ENCODE peak calls at places on chromosome 9, in eight cellular contexts. D is nephron progenitor cell; Y is CD4-positive, alpha-beta T cell; E is left ventricle myocardium inferior; A is right atrium auricular region; W is omental fat pad; V is endothelial cell; I is upper lobe of right lung. C is an unnamed sample.

GRCh38 chr9:112180387-112180881 is 5.3 kb upstream of the SUSD1 start:
- DNase-seq in D (no peak), Y (peak), W (no peak), A (no peak), V (no peak), I (no peak), E (no peak), C (no peak)

GRCh38 chr9:99184073-99184426 is 37.7 kb downstream of the ALG2 start:
- DNase-seq in A (peak), Y (no peak), E (peak), V (no peak), I (no peak), W (no peak), D (no peak), C (no peak)

GRCh38 chr9:86794356-86795046 is 152.8 kb downstream of the GAS1 start:
- DNase-seq in Y (no peak), A (no peak), V (no peak), E (no peak), I (no peak), W (no peak), D (no peak), C (no peak)

GRCh38 chr9:88085481-88085880 is 52.8 kb downstream of the SPATA31C2 start:
- DNase-seq in W (no peak), A (no peak), I (no peak), E (no peak), D (no peak), Y (no peak), V (no peak), C (no peak)

GRCh38 chr9:127219533-127219932 is 45.0 kb upstream of the GARNL3 start:
- DNase-seq in Y (no peak), E (no peak), W (no peak), A (no peak), D (no peak), V (no peak), I (no peak), C (no peak)

GRCh38 chr9:119827126-119827525 is 457.9 kb upstream of the BRINP1 start:
- DNase-seq in V (no peak), Y (no peak), W (no peak), A (no peak), I (no peak), D (no peak), E (no peak), C (no peak)

GRCh38 chr9:107210775-107211174 is 72.3 kb upstream of the RAD23B start:
- DNase-seq in Y (no peak), V (no peak), I (no peak), A (no peak), D (no peak), E (no peak), W (no peak), C (no peak)

GRCh38 chr9:100088202-100088601 is 10.6 kb downstream of the ERP44 start:
- DNase-seq in D (no peak), E (no peak), I (no peak), Y (no peak), A (no peak), V (no peak), W (no peak), C (no peak)

GRCh38 chr9:90943341-90943740 is 141.7 kb downstream of the SYK start:
- DNase-seq in E (no peak), W (no peak), Y (no peak), D (no peak), V (no peak), A (no peak), I (no peak), C (no peak)

GRCh38 chr9:127651697-127652610 is 39.9 kb downstream of the STXBP1 start:
- DNase-seq in V (no peak), D (no peak), W (no peak), E (no peak), A (no peak), Y (no peak), I (peak), C (no peak)

GRCh38 chr9:108674766-108675530 is 180.8 kb downstream of the ACTL7B start:
- DNase-seq in E (no peak), Y (no peak), V (no peak), W (no peak), A (no peak), I (no peak), D (no peak), C (no peak)

GRCh38 chr9:118271936-118272335 is 567.7 kb downstream of the TLR4 start:
- DNase-seq in Y (no peak), W (no peak), A (no peak), I (no peak), E (no peak), D (no peak), V (no peak), C (no peak)

DNA sequence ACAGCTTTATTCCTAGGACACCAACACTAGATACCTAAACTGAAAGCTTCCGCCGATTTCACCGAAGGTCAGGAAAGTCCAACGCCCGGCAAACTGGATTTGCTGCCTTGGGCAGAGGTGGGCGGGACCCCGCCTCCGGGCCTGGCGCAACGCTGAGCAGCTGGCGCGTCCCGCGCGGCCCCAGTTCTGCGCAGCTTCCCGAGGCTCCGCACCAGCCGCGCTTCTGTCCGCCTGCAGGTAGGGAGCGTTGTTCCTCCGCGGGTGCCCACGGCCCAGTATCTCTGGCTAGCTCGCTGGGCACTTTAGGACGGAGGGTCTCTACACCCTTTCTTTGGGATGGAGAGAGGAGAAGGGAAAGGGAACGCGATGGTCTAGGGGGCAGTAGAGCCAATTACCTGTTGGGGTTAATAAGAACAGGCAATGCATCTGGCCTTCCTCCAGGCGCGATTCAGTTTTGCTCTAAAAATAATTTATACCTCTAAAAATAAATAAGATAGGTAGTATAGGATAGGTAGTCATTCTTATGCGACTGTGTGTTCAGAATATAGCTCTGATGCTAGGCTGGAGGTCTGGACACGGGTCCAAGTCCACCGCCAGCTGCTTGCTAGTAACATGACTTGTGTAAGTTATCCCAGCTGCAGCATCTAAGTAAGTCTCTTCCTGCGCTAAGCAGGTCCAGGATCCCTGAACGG is at the start of gene CD274:
- DNase-seq in I (peak), V (peak), D (peak), W (peak), Y (peak), E (peak), A (peak), C (peak)
- TF ChIP-seq CTCF in I (peak), V (peak), D (peak), W (no peak), Y (peak), E (peak), A (peak), C (peak)

GRCh38 chr9:79129865-79130480 is 441.8 kb upstream of the TLE4 start:
- DNase-seq in V (peak), A (no peak), Y (no peak), W (no peak), I (no peak), E (peak), D (peak), C (no peak)

GRCh38 chr9:79131876-79132377 is 439.8 kb upstream of the TLE4 start:
- DNase-seq in E (no peak), V (no peak), D (no peak), W (no peak), A (no peak), I (no peak), Y (no peak), C (no peak)

GRCh38 chr9:79131375-79131774 is 440.4 kb upstream of the TLE4 start:
- DNase-seq in W (no peak), D (no peak), I (no peak), Y (no peak), A (no peak), E (no peak), V (no peak), C (no peak)

GRCh38 chr9:79134654-79135053 is 437.1 kb upstream of the TLE4 start:
- DNase-seq in A (no peak), Y (no peak), E (no peak), W (no peak), D (peak), I (no peak), V (peak), C (no peak)
- TF ChIP-seq CTCF in A (no peak), Y (no peak), E (no peak), W (no peak), D (peak), I (no peak), V (peak), C (peak)

DNA sequence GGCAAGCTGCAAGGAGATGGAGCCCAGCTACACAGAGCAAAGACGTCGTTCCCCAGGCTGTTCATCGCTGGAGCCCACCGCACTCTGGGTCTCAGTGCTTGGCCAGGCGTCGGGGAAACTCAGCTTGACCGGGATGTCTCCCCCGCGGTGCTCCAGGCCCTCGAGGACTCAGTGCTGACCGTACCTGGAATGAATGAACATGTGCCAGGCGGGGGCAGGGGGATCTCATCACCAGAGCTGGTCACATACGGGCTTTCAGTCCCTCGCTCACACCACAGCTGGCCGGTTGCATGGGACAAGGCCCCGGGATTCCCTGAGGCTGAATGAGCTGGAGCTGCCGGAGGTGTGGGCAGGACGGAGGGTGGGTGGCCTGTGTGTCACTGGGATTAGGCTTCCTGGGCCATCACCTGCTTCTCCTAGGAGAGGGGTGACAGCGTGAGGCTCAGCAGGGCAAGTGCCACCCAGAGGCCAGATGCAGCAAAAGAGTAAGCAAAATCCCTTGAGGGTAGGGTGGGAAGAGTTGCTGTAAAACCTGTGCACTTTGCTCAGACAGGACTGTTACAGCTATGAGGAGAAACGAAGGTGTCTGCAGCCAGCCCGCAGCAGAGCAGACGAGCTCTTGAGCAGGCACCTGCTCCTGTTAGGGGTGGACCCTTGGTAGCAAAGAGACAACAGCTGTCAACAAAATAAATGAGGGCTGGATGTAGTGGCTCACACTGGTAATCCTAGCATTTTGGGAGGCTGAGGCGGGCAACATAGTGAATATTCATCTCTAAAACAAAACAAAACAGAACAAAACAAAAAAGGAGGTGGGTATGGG is 70.7 kb upstream of the RAPGEF1 start:
- DNase-seq in V (no peak), E (no peak), Y (no peak), D (no peak), I (no peak), A (no peak), W (no peak), C (no peak)
- TF ChIP-seq CTCF in V (no peak), E (no peak), Y (no peak), D (no peak), I (no peak), A (no peak), W (no peak), C (no peak)

DNA sequence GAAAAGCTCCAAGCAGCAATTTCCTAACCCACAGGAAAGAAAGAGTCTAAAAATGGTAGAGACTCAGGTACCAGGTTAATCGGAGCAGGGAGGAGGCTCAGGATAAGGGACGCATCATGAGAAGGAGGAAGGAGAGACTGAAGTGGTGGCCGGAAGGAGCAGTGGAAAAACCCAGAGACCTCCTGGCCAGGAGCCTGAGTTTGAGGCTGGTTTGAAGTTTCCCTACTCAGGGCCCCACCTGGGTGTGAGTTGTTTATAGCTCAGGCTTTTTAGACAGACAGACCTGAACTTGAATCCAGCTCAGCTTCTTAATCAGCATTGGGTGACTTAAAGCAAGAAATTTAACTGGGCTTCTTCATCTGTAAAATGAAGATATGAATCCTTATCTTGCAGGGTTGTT is 11.9 kb upstream of the AQP7 start:
- DNase-seq in A (no peak), D (no peak), Y (peak), V (no peak), W (no peak), E (no peak), I (no peak), C (no peak)
- TF ChIP-seq CTCF in A (no peak), D (no peak), Y (no peak), V (no peak), W (no peak), E (no peak), I (no peak), C (no peak)

DNA sequence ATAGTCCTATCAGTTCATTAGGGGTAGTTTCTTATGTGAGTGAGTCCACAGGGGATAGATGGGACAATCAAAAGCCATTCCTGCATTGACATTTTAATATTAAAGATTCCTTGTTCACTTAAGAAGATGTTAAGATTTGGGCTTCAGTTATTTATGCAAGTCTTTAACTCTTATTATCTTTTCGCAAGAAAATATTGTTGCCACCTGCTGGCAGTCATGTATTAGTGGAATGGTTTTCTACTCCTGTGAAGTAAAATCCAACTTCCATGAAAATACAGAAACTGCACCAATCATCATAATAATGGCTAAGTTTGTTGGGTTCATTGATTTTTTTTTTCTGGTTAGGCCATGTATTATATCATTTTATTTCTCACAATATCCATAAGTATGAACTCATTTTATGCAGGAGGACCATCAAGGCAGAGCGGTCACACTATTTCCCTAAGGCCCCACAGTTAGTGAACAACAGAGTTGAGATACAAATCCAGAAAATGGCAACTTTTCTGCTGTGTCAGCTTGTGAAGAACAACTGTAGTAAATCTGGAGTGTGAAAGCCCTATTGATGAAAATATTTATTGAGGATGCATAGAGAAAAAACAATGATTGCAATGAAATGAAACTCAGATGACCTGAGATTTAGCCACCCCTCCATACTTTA is 88.5 kb upstream of the TXNDC8 start:
- DNase-seq in W (no peak), E (no peak), V (no peak), Y (no peak), A (no peak), D (no peak), I (no peak), C (no peak)
- TF ChIP-seq CTCF in W (no peak), E (peak), V (peak), Y (no peak), A (peak), D (no peak), I (peak), C (peak)

GRCh38 chr9:138022121-138022741 is 144.6 kb downstream of the CACNA1B start:
- DNase-seq in D (peak), I (peak), E (no peak), V (peak), W (no peak), A (peak), Y (peak), C (no peak)
- TF ChIP-seq CTCF in D (peak), I (peak), E (peak), V (peak), W (no peak), A (peak), Y (no peak), C (peak)

GRCh38 chr9:18195223-18195622 is 278.7 kb upstream of the ADAMTSL1 start:
- DNase-seq in Y (no peak), D (no peak), V (no peak), E (no peak), A (no peak), W (no peak), I (no peak), C (no peak)

GRCh38 chr9:18189876-18190670 is 283.9 kb upstream of the ADAMTSL1 start:
- DNase-seq in W (no peak), E (no peak), A (no peak), Y (no peak), D (no peak), V (no peak), I (no peak), C (no peak)

GRCh38 chr9:18185196-18185595 is 288.8 kb upstream of the ADAMTSL1 start:
- DNase-seq in D (no peak), I (no peak), V (no peak), A (no peak), W (no peak), Y (no peak), E (no peak), C (no peak)

GRCh38 chr9:18194316-18194715 is 279.6 kb upstream of the ADAMTSL1 start:
- DNase-seq in D (no peak), A (no peak), Y (no peak), V (no peak), I (no peak), W (no peak), E (no peak), C (no peak)

DNA sequence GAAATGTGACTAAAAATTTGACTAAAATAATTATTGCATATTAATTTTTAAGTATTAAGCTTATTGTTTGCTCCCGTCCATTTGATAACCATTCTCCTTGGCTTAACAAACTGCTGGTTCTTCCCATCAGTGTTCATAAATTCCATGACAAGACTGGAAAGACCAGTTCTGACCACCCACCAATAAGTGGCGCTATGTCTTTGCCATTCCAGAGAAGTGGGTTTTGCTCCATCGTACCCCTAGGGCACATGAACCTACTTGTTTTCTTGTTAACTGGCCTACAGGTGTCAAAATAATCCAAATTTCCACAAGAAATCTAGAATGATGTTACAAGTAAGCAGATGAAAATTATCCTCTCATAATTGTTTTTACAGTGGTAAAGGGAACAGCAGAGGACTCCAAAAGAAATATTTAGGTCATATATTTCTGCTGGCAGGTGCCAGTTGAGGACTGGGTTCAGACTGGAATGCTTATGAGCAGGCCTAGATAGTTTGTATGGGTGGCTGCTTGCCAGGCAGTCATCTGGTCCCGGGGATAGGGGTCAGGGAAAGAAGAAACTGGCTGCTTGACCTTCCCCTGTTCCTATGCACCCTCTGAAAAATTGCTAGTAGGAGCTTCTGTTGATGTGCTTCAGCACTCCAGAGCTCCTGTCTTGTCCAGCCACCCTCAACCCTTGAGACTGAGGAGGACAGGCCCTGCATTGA is 283.1 kb upstream of the ADAMTSL1 start:
- DNase-seq in V (no peak), W (no peak), I (no peak), Y (no peak), A (no peak), D (no peak), E (no peak), C (no peak)
- TF ChIP-seq CTCF in V (no peak), W (no peak), I (no peak), Y (no peak), A (no peak), D (no peak), E (no peak), C (peak)

DNA sequence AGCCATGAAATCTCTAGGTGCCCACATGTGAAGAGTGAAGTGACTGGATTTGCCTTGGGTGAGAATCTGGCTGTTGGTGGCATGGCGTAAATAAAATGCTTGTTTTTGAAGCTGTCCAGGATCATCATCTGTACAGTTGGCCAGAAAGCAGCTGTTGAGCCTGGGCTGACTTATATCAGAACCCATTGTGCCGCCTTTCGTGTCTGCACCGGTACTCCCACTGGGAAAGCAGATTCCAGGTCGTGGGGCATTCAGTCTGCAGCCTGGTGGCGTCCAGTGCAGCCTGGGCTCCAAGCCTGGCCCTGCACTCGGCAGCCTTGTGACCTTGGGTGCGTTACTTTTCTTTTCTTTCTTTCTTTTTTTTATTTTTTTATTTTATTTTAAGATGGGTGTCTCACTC is 27.8 kb downstream of the PRRC2B start:
- DNase-seq in E (no peak), Y (no peak), A (no peak), V (no peak), W (no peak), I (no peak), D (no peak), C (peak)
- TF ChIP-seq CTCF in E (no peak), Y (no peak), A (no peak), V (no peak), W (no peak), I (no peak), D (no peak), C (no peak)